ENCODE peak calls at places on chromosomes 13 and 19, in ten cellular contexts. Q is fibroblast of pulmonary artery, R is aorta, A is A673, Y is WERI-Rb-1, V is tibial artery, W is astrocyte of the spinal cord, Z is fibroblast of mammary gland, P is stomach, H is PC-3. M is an unnamed sample.

GRCh38 chr13:28805193-28805819 is 14.8 kb upstream of the MTUS2 start:
- DNase-seq in A (peak), Y (peak), Z (peak), H (peak), W (no peak), Q (peak), R (peak), P (no peak), V (no peak), M (peak)

GRCh38 chr13:25928941-25929505 is 122.8 kb downstream of the SHISA2 start:
- DNase-seq in H (no peak), P (no peak), W (peak), R (no peak), Q (no peak), Z (no peak), A (no peak), V (no peak), Y (no peak), M (no peak)

GRCh38 chr19:55703790-55704215 is 28.8 kb downstream of the EPN1 start:
- DNase-seq in A (peak), Y (no peak), V (no peak), P (peak), Q (peak), R (peak), W (peak), Z (peak), H (no peak), M (no peak)

GRCh38 chr13:100608906-100609305 is 20.3 kb upstream of the GGACT start:
- DNase-seq in W (no peak), V (no peak), H (no peak), Y (no peak), P (no peak), A (peak), Z (no peak), R (no peak), Q (peak), M (no peak)

GRCh38 chr19:14085309-14085995 is at the start of gene C19orf67:
- DNase-seq in R (no peak), Y (no peak), P (no peak), H (no peak), Z (no peak), A (no peak), Q (no peak), W (no peak), V (no peak), M (no peak)

GRCh38 chr19:15769586-15769985 is 17.9 kb upstream of the OR10H5 start:
- DNase-seq in Q (no peak), V (no peak), Y (no peak), P (no peak), A (peak), Z (no peak), H (peak), R (no peak), W (no peak), M (no peak)

GRCh38 chr13:52356327-52356726 is 49.6 kb downstream of the THSD1 start:
- DNase-seq in Y (no peak), Z (peak), H (peak), V (no peak), Q (peak), A (no peak), R (no peak), P (no peak), W (peak), M (no peak)

GRCh38 chr13:30154931-30155330 is 152.4 kb downstream of the KATNAL1 start:
- DNase-seq in V (no peak), H (no peak), W (no peak), R (no peak), P (no peak), Z (no peak), Y (no peak), Q (no peak), A (no peak), M (no peak)

GRCh38 chr13:20528451-20528850 is 2.8 kb upstream of the CRYL1 start:
- DNase-seq in W (no peak), Y (no peak), Q (no peak), P (no peak), R (no peak), Z (no peak), A (no peak), V (no peak), H (no peak), M (no peak)

GRCh38 chr13:99931462-99931861 is 40.1 kb downstream of the ZIC5 start:
- DNase-seq in Y (no peak), V (no peak), P (no peak), W (no peak), R (no peak), A (no peak), Q (no peak), Z (no peak), H (no peak), M (no peak)

GRCh38 chr19:12230751-12231733 is 63.6 kb downstream of the ZNF44 start:
- DNase-seq in Y (no peak), Q (no peak), P (no peak), A (no peak), V (no peak), Z (peak), R (no peak), W (no peak), H (no peak), M (no peak)

GRCh38 chr13:99322297-99323103 is 15.3 kb upstream of the GPR183 start:
- DNase-seq in Y (no peak), V (no peak), R (no peak), H (peak), P (no peak), A (no peak), Q (peak), W (peak), Z (peak), M (no peak)

GRCh38 chr19:28309072-28309471 is 903.9 kb downstream of the UQCRFS1 start:
- DNase-seq in H (no peak), Z (no peak), V (no peak), R (no peak), A (no peak), P (no peak), Y (no peak), W (no peak), Q (no peak), M (no peak)

GRCh38 chr19:6564393-6564792 is 26.6 kb downstream of the CD70 start:
- DNase-seq in W (peak), P (no peak), Q (peak), R (no peak), Y (no peak), H (peak), Z (peak), V (no peak), A (peak), M (no peak)

GRCh38 chr13:21033866-21034601 is 27.4 kb downstream of the LATS2 start:
- DNase-seq in H (peak), Q (no peak), P (peak), R (no peak), Z (peak), Y (no peak), W (peak), A (no peak), V (peak), M (no peak)

GRCh38 chr13:98923641-98924397 is 54.0 kb downstream of the DOCK9 start:
- DNase-seq in A (no peak), V (no peak), R (no peak), W (no peak), P (no peak), Z (peak), Y (peak), H (no peak), Q (no peak), M (peak)

GRCh38 chr13:30892966-30893365 is 13.1 kb upstream of the MEDAG start:
- DNase-seq in W (no peak), P (no peak), Y (peak), Q (peak), R (peak), H (peak), A (peak), V (peak), Z (peak), M (peak)

GRCh38 chr13:33642374-33643065 is 175.4 kb upstream of the RFC3 start:
- DNase-seq in Z (peak), W (peak), A (peak), H (peak), R (no peak), Y (no peak), V (peak), P (no peak), Q (peak), M (no peak)

GRCh38 chr13:41581884-41582547 is 124.7 kb downstream of the RGCC start:
- DNase-seq in A (no peak), Q (no peak), H (no peak), W (peak), Y (no peak), P (no peak), V (no peak), R (no peak), Z (peak), M (no peak)

GRCh38 chr19:51676566-51677083 is 16.5 kb upstream of the SPACA6 start:
- DNase-seq in V (no peak), R (no peak), Z (no peak), Y (no peak), A (no peak), W (no peak), P (no peak), H (no peak), Q (no peak), M (no peak)

GRCh38 chr13:50798923-50799322 is 44.6 kb downstream of the DLEU7 start:
- DNase-seq in Z (peak), Q (peak), W (peak), A (no peak), Y (no peak), H (peak), P (no peak), R (no peak), V (no peak), M (no peak)

GRCh38 chr13:34883381-34883780 is 58.7 kb upstream of the NBEA start:
- DNase-seq in Z (no peak), P (no peak), V (no peak), R (no peak), Y (no peak), H (no peak), Q (no peak), W (no peak), A (no peak), M (no peak)

GRCh38 chr13:35292329-35292728 is 184.2 kb downstream of the MAB21L1 start:
- DNase-seq in Q (no peak), Y (no peak), P (no peak), A (no peak), W (no peak), R (no peak), V (no peak), H (no peak), Z (no peak), M (no peak)

GRCh38 chr13:94168784-94169512 is 310.5 kb downstream of the DCT start:
- DNase-seq in H (no peak), R (no peak), W (peak), P (no peak), A (peak), Q (peak), Z (peak), Y (no peak), V (peak), M (no peak)

GRCh38 chr19:49042177-49042576 is 1.5 kb upstream of the CGB5 start:
- DNase-seq in Y (no peak), Q (no peak), P (no peak), A (no peak), W (no peak), R (no peak), Z (peak), H (peak), V (no peak), M (no peak)

GRCh38 chr13:30870049-30870884 is 35.8 kb upstream of the MEDAG start:
- DNase-seq in V (peak), W (peak), H (peak), R (peak), P (peak), Y (no peak), A (peak), Q (peak), Z (peak), M (peak)

GRCh38 chr19:52069653-52070052 is 21.0 kb upstream of the ZNF432 start:
- DNase-seq in Y (no peak), V (no peak), H (no peak), Q (no peak), Z (no peak), P (no peak), A (no peak), W (no peak), R (no peak), M (no peak)

GRCh38 chr19:33758541-33759013 is 38.1 kb upstream of the KCTD15 start:
- DNase-seq in Z (no peak), V (no peak), Q (no peak), W (no peak), P (no peak), A (no peak), R (no peak), Y (no peak), H (no peak), M (no peak)

GRCh38 chr13:35891973-35892441 is 239.2 kb downstream of the DCLK1 start:
- DNase-seq in Z (peak), A (no peak), H (peak), V (no peak), R (no peak), P (no peak), W (peak), Q (peak), Y (no peak), M (no peak)

GRCh38 chr19:44644391-44645016 is 794 bp downstream of the PVR start:
- DNase-seq in V (no peak), Y (peak), Z (peak), Q (peak), P (no peak), R (peak), H (peak), W (peak), A (peak), M (peak)

GRCh38 chr19:41321600-41322270 is 11.8 kb downstream of the CCDC97 start:
- DNase-seq in Z (peak), A (no peak), V (no peak), Y (peak), P (no peak), W (peak), Q (peak), H (peak), R (no peak), M (peak)

GRCh38 chr19:56350416-56351045 is 35.9 kb upstream of the ZSCAN5A start:
- DNase-seq in Q (peak), Y (peak), R (no peak), A (peak), V (peak), P (peak), H (peak), W (peak), Z (peak), M (peak)

GRCh38 chr19:3549816-3550215 is 7.6 kb downstream of the MFSD12 start:
- DNase-seq in Z (no peak), Q (no peak), H (no peak), A (no peak), V (no peak), R (no peak), P (no peak), W (no peak), Y (peak), M (no peak)

DNA sequence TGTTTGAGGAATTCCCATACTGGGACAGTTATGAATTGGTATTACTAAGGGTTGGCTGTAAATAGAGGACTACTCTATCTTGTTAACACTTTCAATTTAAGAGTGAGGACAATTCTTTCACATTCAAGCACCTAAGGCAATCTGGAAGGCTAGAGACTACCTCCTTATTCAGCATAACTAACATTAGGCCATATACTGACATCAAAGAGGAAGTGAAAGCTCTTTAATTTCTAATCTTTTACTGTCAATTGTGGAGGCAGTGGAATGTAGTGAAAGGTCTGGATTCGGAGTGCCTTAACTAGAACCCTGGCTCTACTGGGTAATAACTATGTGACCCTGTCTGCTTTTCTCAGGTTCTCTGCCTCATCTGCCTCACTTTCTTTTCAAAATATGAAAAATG is 134.0 kb downstream of the UFM1 start:
- DNase-seq in Y (no peak), A (no peak), Z (no peak), Q (no peak), V (no peak), P (no peak), W (no peak), R (no peak), H (no peak), M (no peak)
- H3K4me3 ChIP-seq in Y (no peak), A (no peak), Z (no peak), Q (no peak), V (no peak), P (no peak), W (no peak), R (no peak), H (no peak), M (no peak)

DNA sequence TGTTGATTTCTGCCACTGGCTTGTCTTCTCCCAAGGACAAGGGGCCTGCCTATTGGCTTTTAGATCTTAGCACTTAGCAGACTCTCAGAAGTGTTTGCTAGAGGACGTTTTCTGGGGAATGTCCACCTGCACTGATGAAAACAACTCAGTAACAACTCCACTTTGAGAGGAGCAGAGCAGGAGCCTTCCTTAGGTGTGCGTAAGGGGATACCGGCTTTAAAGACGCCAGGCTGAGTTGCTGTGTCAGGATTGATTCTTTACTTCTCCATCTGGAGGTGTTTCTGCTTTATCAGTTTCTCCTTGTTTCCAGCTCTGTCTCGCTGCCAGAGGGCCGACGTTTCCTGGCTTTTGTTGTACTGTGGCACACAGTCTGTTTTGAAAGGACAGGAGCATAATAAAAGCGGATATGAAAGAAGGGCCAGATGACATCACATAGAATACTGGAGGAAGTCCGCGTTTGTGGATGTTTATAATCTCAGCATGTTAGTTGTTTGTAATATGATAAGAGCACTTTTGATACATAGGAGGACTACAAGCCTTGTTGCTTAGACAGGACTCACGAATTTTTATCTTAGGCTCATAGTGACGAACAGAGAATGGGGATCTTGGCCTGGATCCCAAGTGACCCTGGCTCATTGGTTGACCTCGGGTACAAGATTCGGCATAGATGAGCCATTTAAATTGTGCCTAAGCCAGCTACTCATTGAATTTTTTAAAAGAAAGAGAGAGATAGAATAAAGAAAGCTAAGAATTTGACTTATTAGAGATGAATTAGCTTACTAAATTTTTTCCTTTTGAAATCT is 34.6 kb downstream of the COL4A2 start:
- DNase-seq in V (peak), H (no peak), R (no peak), Z (no peak), A (peak), Q (peak), W (peak), Y (peak), P (no peak), M (no peak)
- H3K4me3 ChIP-seq in V (peak), H (no peak), R (no peak), Z (no peak), A (peak), Q (peak), W (no peak), Y (no peak), P (peak), M (no peak)

GRCh38 chr19:10107254-10107653 is 1.1 kb downstream of the PPAN start:
- DNase-seq in H (no peak), V (no peak), Q (no peak), W (no peak), Y (no peak), A (no peak), P (no peak), R (no peak), Z (no peak), M (no peak)
- H3K4me3 ChIP-seq in H (peak), V (peak), Q (peak), W (peak), Y (peak), A (peak), P (peak), R (no peak), Z (peak), M (peak)

GRCh38 chr13:113211774-113212173 is 2.4 kb downstream of the CUL4A start:
- DNase-seq in Z (no peak), A (peak), P (no peak), R (no peak), Y (peak), Q (no peak), V (no peak), W (no peak), H (peak), M (no peak)
- H3K4me3 ChIP-seq in Z (no peak), A (no peak), P (no peak), R (no peak), Y (no peak), Q (no peak), V (no peak), W (no peak), H (no peak), M (no peak)

DNA sequence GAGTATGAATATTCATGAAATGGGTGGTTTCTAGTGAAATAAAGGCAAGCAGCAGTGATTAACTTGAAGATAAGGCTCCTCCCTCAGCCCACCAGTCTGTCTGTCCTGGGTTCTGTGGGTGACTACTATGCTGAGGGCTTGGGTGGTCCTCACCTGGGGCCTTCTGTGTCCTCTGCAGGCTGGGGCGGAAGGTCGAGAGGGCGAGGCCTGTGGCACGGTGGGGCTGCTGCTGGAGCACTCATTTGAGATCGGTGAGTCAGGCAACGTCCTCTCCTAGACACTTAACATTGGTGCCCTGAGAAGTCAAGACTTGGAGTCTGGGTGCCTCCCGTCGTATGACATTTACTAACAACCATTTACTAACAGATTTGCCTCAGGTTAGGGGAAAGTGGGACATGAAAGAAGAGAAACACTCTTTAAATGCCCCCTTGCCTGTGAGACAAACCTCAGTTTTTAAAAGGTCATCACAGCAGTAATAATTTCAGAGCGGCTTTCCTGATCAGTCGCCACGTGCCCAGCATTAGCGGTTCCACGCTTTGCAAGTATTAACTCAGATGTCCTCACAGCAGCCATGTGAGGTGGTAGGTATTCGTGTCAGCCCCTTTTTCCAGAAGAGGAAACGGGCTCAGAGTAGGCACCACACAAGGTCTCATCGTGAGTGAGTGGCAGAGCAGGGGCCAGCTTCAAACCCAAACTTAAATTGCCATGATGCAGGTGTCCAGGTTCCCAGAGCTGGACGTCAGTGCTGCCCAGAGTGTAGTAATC is 1.3 kb upstream of the GARIN5A start:
- DNase-seq in W (no peak), Z (no peak), A (no peak), Y (no peak), Q (no peak), R (peak), H (no peak), V (no peak), P (no peak), M (no peak)
- H3K4me3 ChIP-seq in W (no peak), Z (no peak), A (peak), Y (no peak), Q (no peak), R (no peak), H (peak), V (no peak), P (no peak), M (no peak)

GRCh38 chr19:1933942-1934341 is 7.0 kb upstream of the CSNK1G2 start:
- DNase-seq in V (no peak), Y (no peak), R (no peak), Z (no peak), H (no peak), P (no peak), Q (no peak), A (no peak), W (no peak), M (no peak)

GRCh38 chr19:1938071-1938470 is 2.9 kb upstream of the CSNK1G2 start:
- DNase-seq in Z (no peak), Y (peak), R (no peak), V (no peak), W (no peak), P (no peak), H (no peak), A (peak), Q (no peak), M (no peak)

GRCh38 chr19:1935484-1936208 is 5.3 kb upstream of the CSNK1G2 start:
- DNase-seq in Q (peak), R (no peak), V (no peak), W (peak), Y (no peak), P (no peak), H (peak), A (peak), Z (peak), M (no peak)

GRCh38 chr19:1936916-1937610 is 3.9 kb upstream of the CSNK1G2 start:
- DNase-seq in Q (no peak), H (no peak), W (no peak), Y (no peak), V (no peak), R (no peak), P (no peak), Z (no peak), A (no peak), M (no peak)

DNA sequence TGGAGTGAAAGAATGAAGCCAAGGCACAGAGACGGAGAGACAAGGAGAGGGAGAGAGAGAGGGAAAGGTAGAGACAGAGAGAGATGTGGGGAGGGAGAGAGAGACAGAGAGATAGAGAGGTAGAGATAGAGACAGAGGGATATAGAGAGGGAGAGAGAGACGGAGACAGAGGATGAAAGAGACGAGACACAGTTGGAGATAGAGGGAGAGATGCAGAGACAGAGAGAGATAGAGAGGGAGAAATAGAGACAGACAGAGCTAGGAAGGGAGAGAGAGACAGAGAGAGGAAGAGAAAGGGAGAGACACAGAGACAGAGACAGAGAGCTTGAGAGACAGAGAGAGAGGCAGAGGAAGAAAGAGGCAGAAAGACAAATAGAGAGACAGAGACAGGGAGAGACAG is 4.5 kb upstream of the CSNK1G2 start:
- DNase-seq in R (no peak), P (no peak), H (no peak), V (no peak), W (no peak), Z (no peak), Q (no peak), Y (no peak), A (no peak), M (no peak)
- H3K4me3 ChIP-seq in R (no peak), P (no peak), H (no peak), V (no peak), W (no peak), Z (no peak), Q (no peak), Y (no peak), A (no peak), M (no peak)